ENCODE peak calls at places on chromosomes 2 and 18, in five cellular contexts. L is right cardiac atrium; W is activated T-helper 1 cell treated with anti-CD3 and anti-CD28 coated beads, Interleukin-2, amount 50 U/mL, for 16 hours; Y is COR-L47; T is A549. D is an unnamed sample.
A peak's percentile ranks its signal among the peaks of the same experiment; 100 is the strongest.

GRCh38 chr18:4351005-4351404 is 104.1 kb downstream of the DLGAP1 start:
- DNase-seq in L (no peak), W (no peak), Y (no peak), T (no peak), D (no peak)

GRCh38 chr2:119240311-119241204 is 16.9 kb downstream of the STEAP3 start:
- DNase-seq in L (peak; percentile 90), W (no peak), Y (peak; percentile 73), T (peak; percentile 43), D (peak; percentile 82)

GRCh38 chr2:189658281-189658680 is 3.0 kb upstream of the ASNSD1 start:
- DNase-seq in L (no peak), W (no peak), Y (no peak), T (no peak), D (no peak)

GRCh38 chr2:105497094-105497493 is 98.2 kb upstream of the FHL2 start:
- DNase-seq in L (no peak), W (no peak), Y (no peak), T (no peak), D (no peak)

GRCh38 chr2:203811491-203812221 is 55.9 kb upstream of the CTLA4 start:
- DNase-seq in L (peak; percentile 84), W (peak; percentile 47), Y (no peak), T (peak; percentile 87), D (no peak)

GRCh38 chr2:118460425-118460824 is 372.2 kb downstream of the INSIG2 start:
- DNase-seq in L (no peak), W (no peak), Y (no peak), T (no peak), D (no peak)

GRCh38 chr2:218405365-218406208 is 5.9 kb downstream of the CTDSP1 start:
- DNase-seq in L (peak; percentile 83), W (no peak), Y (no peak), T (no peak), D (no peak)

GRCh38 chr18:51137051-51137729 is 60.3 kb downstream of the MEX3C start:
- DNase-seq in L (no peak), W (no peak), Y (no peak), T (no peak), D (no peak)

GRCh38 chr2:152466041-152466440 is 131.1 kb downstream of the FMNL2 start:
- DNase-seq in L (no peak), W (no peak), Y (no peak), T (peak; percentile 43), D (no peak)

D was measured in NCI-H1436.